ENCODE peak calls at places on chromosomes 3 and 15, in eight cellular contexts. One of them, this sample, is unnamed.
A peak's percentile ranks its signal among the peaks of the same experiment; 100 is the strongest.

GRCh38 chr3:152258448-152259302 is 10.1 kb upstream of the MBNL1 start:
- DNase-seq in Peyer's patch: peak; percentile 27
- DNase-seq in esophagus muscularis mucosa: no peak
- DNase-seq in AG09309: peak; percentile 98
- DNase-seq in cardiac fibroblast: peak; percentile 99
- DNase-seq in heart left ventricle: peak; percentile 30
- DNase-seq in adrenal gland: peak; percentile 77
- DNase-seq in brain microvascular endothelial cell: peak; percentile 98
- DNase-seq in this sample: peak; percentile 100

GRCh38 chr15:57306944-57307411 is 69.3 kb upstream of the CGNL1 start:
- DNase-seq in Peyer's patch: no peak
- DNase-seq in esophagus muscularis mucosa: no peak
- DNase-seq in AG09309: no peak
- DNase-seq in cardiac fibroblast: no peak
- DNase-seq in heart left ventricle: no peak
- DNase-seq in adrenal gland: no peak
- DNase-seq in brain microvascular endothelial cell: no peak
- DNase-seq in this sample: no peak

GRCh38 chr3:142647856-142648255 is 51.7 kb downstream of the PLS1 start:
- DNase-seq in Peyer's patch: no peak
- DNase-seq in esophagus muscularis mucosa: no peak
- DNase-seq in AG09309: no peak
- DNase-seq in cardiac fibroblast: no peak
- DNase-seq in heart left ventricle: no peak
- DNase-seq in adrenal gland: no peak
- DNase-seq in brain microvascular endothelial cell: no peak
- DNase-seq in this sample: no peak

GRCh38 chr3:45923755-45924154 is 19.5 kb upstream of the CXCR6 start:
- DNase-seq in Peyer's patch: no peak
- DNase-seq in esophagus muscularis mucosa: no peak
- DNase-seq in AG09309: no peak
- DNase-seq in cardiac fibroblast: peak; percentile 12
- DNase-seq in heart left ventricle: no peak
- DNase-seq in adrenal gland: no peak
- DNase-seq in brain microvascular endothelial cell: peak; percentile 22
- DNase-seq in this sample: peak; percentile 55

GRCh38 chr3:191363221-191363620 is 32.9 kb upstream of the UTS2B start:
- DNase-seq in Peyer's patch: no peak
- DNase-seq in esophagus muscularis mucosa: no peak
- DNase-seq in AG09309: no peak
- DNase-seq in cardiac fibroblast: no peak
- DNase-seq in heart left ventricle: no peak
- DNase-seq in adrenal gland: no peak
- DNase-seq in brain microvascular endothelial cell: no peak
- DNase-seq in this sample: no peak

GRCh38 chr3:194691481-194692281 is 6.0 kb downstream of the FAM43A start:
- DNase-seq in Peyer's patch: peak; percentile 66
- DNase-seq in esophagus muscularis mucosa: no peak
- DNase-seq in AG09309: no peak
- DNase-seq in cardiac fibroblast: no peak
- DNase-seq in heart left ventricle: no peak
- DNase-seq in adrenal gland: no peak
- DNase-seq in brain microvascular endothelial cell: peak; percentile 38
- DNase-seq in this sample: no peak

GRCh38 chr3:112074616-112075497 is 11.3 kb upstream of the C3orf52 start:
- DNase-seq in Peyer's patch: no peak
- DNase-seq in esophagus muscularis mucosa: no peak
- DNase-seq in AG09309: peak; percentile 63
- DNase-seq in cardiac fibroblast: peak; percentile 86
- DNase-seq in heart left ventricle: no peak
- DNase-seq in adrenal gland: peak; percentile 54
- DNase-seq in brain microvascular endothelial cell: peak; percentile 96
- DNase-seq in this sample: peak; percentile 80

GRCh38 chr3:5047764-5048163 is 68.5 kb downstream of the BHLHE40 start:
- DNase-seq in Peyer's patch: no peak
- DNase-seq in esophagus muscularis mucosa: no peak
- DNase-seq in AG09309: no peak
- DNase-seq in cardiac fibroblast: no peak
- DNase-seq in heart left ventricle: no peak
- DNase-seq in adrenal gland: no peak
- DNase-seq in brain microvascular endothelial cell: no peak
- DNase-seq in this sample: no peak

GRCh38 chr15:43346305-43346704 is 15.9 kb upstream of the LCMT2 start:
- DNase-seq in Peyer's patch: no peak
- DNase-seq in esophagus muscularis mucosa: no peak
- DNase-seq in AG09309: no peak
- DNase-seq in cardiac fibroblast: no peak
- DNase-seq in heart left ventricle: no peak
- DNase-seq in adrenal gland: no peak
- DNase-seq in brain microvascular endothelial cell: no peak
- DNase-seq in this sample: no peak

GRCh38 chr3:193897791-193898190 is 238.2 kb upstream of the HES1 start:
- DNase-seq in Peyer's patch: no peak
- DNase-seq in esophagus muscularis mucosa: no peak
- DNase-seq in AG09309: no peak
- DNase-seq in cardiac fibroblast: no peak
- DNase-seq in heart left ventricle: no peak
- DNase-seq in adrenal gland: no peak
- DNase-seq in brain microvascular endothelial cell: no peak
- DNase-seq in this sample: no peak

GRCh38 chr15:63250312-63250965 is 27.0 kb upstream of the APH1B start:
- DNase-seq in Peyer's patch: no peak
- DNase-seq in esophagus muscularis mucosa: no peak
- DNase-seq in AG09309: peak; percentile 96
- DNase-seq in cardiac fibroblast: peak; percentile 88
- DNase-seq in heart left ventricle: no peak
- DNase-seq in adrenal gland: no peak
- DNase-seq in brain microvascular endothelial cell: peak; percentile 97
- DNase-seq in this sample: peak; percentile 99

GRCh38 chr3:192038726-192039125 is 577.8 kb downstream of the PYDC2 start:
- DNase-seq in Peyer's patch: no peak
- DNase-seq in esophagus muscularis mucosa: no peak
- DNase-seq in AG09309: no peak
- DNase-seq in cardiac fibroblast: no peak
- DNase-seq in heart left ventricle: no peak
- DNase-seq in adrenal gland: peak; percentile 43
- DNase-seq in brain microvascular endothelial cell: no peak
- DNase-seq in this sample: no peak

DNA sequence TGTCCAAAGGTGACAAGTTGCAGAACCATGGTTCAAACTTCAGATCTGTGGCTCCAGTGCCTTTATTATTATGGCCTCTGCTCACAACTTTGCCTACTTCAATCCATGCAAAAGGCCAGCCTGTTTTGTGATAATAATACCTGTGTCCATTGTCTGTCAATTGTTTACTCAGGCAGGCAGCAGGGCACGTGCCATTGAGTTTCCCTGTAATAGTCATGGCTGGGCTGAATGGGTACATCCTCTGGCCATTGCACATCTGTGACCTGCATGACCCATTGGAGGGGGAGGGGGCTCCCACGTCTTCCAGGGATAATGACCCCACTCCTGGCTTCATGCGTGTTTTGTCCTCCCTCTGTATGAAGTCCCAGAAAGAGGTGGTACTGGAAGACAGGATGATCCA is 215.4 kb downstream of the SSR3 start:
- DNase-seq in Peyer's patch: no peak
- DNase-seq in esophagus muscularis mucosa: no peak
- DNase-seq in AG09309: no peak
- DNase-seq in cardiac fibroblast: no peak
- DNase-seq in heart left ventricle: no peak
- DNase-seq in adrenal gland: no peak
- DNase-seq in brain microvascular endothelial cell: no peak
- DNase-seq in this sample: no peak
- TF ChIP-seq CTCF in Peyer's patch: no peak
- TF ChIP-seq CTCF in esophagus muscularis mucosa: no peak
- TF ChIP-seq CTCF in AG09309: no peak
- TF ChIP-seq CTCF in cardiac fibroblast: no peak
- TF ChIP-seq CTCF in heart left ventricle: no peak
- TF ChIP-seq CTCF in adrenal gland: no peak
- TF ChIP-seq CTCF in brain microvascular endothelial cell: no peak
- TF ChIP-seq CTCF in this sample: no peak

GRCh38 chr3:13202744-13203397 is 129.6 kb upstream of the IQSEC1 start:
- DNase-seq in Peyer's patch: no peak
- DNase-seq in esophagus muscularis mucosa: no peak
- DNase-seq in AG09309: no peak
- DNase-seq in cardiac fibroblast: no peak
- DNase-seq in heart left ventricle: no peak
- DNase-seq in adrenal gland: no peak
- DNase-seq in brain microvascular endothelial cell: no peak
- DNase-seq in this sample: no peak
- H3K4me3 ChIP-seq in Peyer's patch: no peak overlapping the region
- H3K4me3 ChIP-seq in esophagus muscularis mucosa: no peak overlapping the region
- H3K4me3 ChIP-seq in AG09309: no peak overlapping the region
- H3K4me3 ChIP-seq in cardiac fibroblast: no peak overlapping the region
- H3K4me3 ChIP-seq in heart left ventricle: no peak overlapping the region
- H3K4me3 ChIP-seq in adrenal gland: no peak overlapping the region
- H3K4me3 ChIP-seq in brain microvascular endothelial cell: no peak overlapping the region
- H3K4me3 ChIP-seq in this sample: no peak overlapping the region

DNA sequence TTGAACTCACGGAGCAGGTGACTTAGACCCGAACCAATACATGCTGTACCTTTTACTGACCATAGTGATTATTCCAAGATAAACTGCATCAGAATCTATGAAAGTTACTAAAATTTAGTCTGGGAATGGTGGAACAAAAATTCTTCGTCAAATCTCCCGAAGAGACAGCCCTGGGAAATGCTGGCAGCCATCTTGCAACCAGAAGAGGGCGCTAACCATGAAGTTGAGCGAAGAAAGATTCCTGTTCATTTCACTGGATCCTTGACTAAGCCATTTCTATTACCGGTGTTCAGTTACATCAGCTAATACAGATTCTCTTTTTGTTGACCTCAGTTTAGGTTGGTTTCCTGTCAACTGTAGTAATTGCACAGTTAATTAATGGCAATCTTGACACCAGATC is 199.6 kb downstream of the SLC9A9 start:
- DNase-seq in Peyer's patch: no peak
- DNase-seq in esophagus muscularis mucosa: no peak
- DNase-seq in AG09309: no peak
- DNase-seq in cardiac fibroblast: no peak
- DNase-seq in heart left ventricle: no peak
- DNase-seq in adrenal gland: no peak
- DNase-seq in brain microvascular endothelial cell: no peak
- DNase-seq in this sample: no peak
- TF ChIP-seq CTCF in Peyer's patch: no peak
- TF ChIP-seq CTCF in esophagus muscularis mucosa: no peak
- TF ChIP-seq CTCF in AG09309: peak; percentile 41
- TF ChIP-seq CTCF in cardiac fibroblast: peak; percentile 33
- TF ChIP-seq CTCF in heart left ventricle: no peak
- TF ChIP-seq CTCF in adrenal gland: no peak
- TF ChIP-seq CTCF in brain microvascular endothelial cell: peak; percentile 45
- TF ChIP-seq CTCF in this sample: peak; percentile 25

DNA sequence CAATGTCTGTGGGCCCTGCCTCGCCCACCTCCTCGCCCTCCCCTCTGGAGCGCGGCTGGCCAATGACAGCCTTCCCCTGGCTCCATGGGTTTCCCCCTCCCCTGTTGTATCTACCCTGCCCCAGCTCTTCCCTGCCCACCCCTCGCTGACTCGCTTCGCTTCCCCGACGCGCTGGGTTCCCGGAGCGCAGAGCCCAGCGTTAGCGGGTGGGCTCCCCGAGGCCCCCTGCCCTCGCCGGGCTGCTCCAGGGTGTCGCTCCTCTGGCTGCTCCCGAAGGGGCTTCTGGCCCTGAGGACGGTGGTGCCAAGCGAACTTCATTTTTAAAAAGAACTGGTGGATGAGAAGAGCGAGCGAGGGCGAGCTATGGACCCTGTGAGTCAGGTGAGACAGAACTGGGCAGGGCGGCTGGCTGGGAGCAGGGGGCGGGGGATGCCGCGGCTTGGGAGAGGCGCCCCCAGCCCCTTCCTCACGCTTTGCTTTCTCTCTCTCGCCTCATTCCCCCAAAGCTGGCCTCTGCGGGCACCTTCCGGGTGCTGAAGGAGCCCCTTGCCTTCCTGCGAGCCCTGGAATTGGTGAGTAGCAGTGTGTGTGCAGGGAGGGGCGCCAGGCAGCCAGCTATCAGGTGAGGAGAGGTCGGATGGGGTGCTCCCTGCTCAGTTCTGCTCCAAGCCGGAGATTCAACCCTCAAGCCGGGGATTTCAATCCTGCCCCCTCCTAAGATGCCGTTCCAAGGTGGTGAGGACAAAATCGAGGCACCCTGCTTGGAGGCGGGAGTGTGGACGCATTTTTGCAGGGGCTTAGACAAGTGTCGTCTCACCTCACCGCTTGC is at the start of gene SYNPR:
- DNase-seq in Peyer's patch: no peak
- DNase-seq in esophagus muscularis mucosa: no peak
- DNase-seq in AG09309: no peak
- DNase-seq in cardiac fibroblast: no peak
- DNase-seq in heart left ventricle: no peak
- DNase-seq in adrenal gland: no peak
- DNase-seq in brain microvascular endothelial cell: no peak
- DNase-seq in this sample: no peak
- H3K4me3 ChIP-seq in Peyer's patch: no peak within 1 kb of the TSS
- H3K4me3 ChIP-seq in esophagus muscularis mucosa: peak within 1 kb of the TSS; percentile 12
- H3K4me3 ChIP-seq in AG09309: no peak within 1 kb of the TSS
- H3K4me3 ChIP-seq in cardiac fibroblast: no peak within 1 kb of the TSS
- H3K4me3 ChIP-seq in heart left ventricle: peak within 1 kb of the TSS; percentile 4
- H3K4me3 ChIP-seq in adrenal gland: no peak within 1 kb of the TSS
- H3K4me3 ChIP-seq in brain microvascular endothelial cell: no peak within 1 kb of the TSS
- H3K4me3 ChIP-seq in this sample: no peak within 1 kb of the TSS

GRCh38 chr15:40785158-40785557 is 15.4 kb downstream of the C15orf62 start:
- DNase-seq in Peyer's patch: no peak
- DNase-seq in esophagus muscularis mucosa: no peak
- DNase-seq in AG09309: no peak
- DNase-seq in cardiac fibroblast: no peak
- DNase-seq in heart left ventricle: no peak
- DNase-seq in adrenal gland: no peak
- DNase-seq in brain microvascular endothelial cell: no peak
- DNase-seq in this sample: no peak
- TF ChIP-seq CTCF in Peyer's patch: no peak
- TF ChIP-seq CTCF in esophagus muscularis mucosa: no peak
- TF ChIP-seq CTCF in AG09309: peak; percentile 3
- TF ChIP-seq CTCF in cardiac fibroblast: no peak
- TF ChIP-seq CTCF in heart left ventricle: no peak
- TF ChIP-seq CTCF in adrenal gland: peak; percentile 47
- TF ChIP-seq CTCF in brain microvascular endothelial cell: no peak
- TF ChIP-seq CTCF in this sample: no peak

GRCh38 chr15:87034886-87035285 is 955.2 kb downstream of the AGBL1 start:
- DNase-seq in Peyer's patch: no peak
- DNase-seq in esophagus muscularis mucosa: no peak
- DNase-seq in AG09309: no peak
- DNase-seq in cardiac fibroblast: no peak
- DNase-seq in heart left ventricle: no peak
- DNase-seq in adrenal gland: no peak
- DNase-seq in brain microvascular endothelial cell: no peak
- DNase-seq in this sample: no peak

GRCh38 chr15:87033056-87033455 is 953.4 kb downstream of the AGBL1 start:
- DNase-seq in Peyer's patch: no peak
- DNase-seq in esophagus muscularis mucosa: no peak
- DNase-seq in AG09309: no peak
- DNase-seq in cardiac fibroblast: peak; percentile 5
- DNase-seq in heart left ventricle: no peak
- DNase-seq in adrenal gland: no peak
- DNase-seq in brain microvascular endothelial cell: peak; percentile 1
- DNase-seq in this sample: no peak

GRCh38 chr15:87038404-87038803 is 958.7 kb downstream of the AGBL1 start:
- DNase-seq in Peyer's patch: no peak
- DNase-seq in esophagus muscularis mucosa: no peak
- DNase-seq in AG09309: no peak
- DNase-seq in cardiac fibroblast: no peak
- DNase-seq in heart left ventricle: no peak
- DNase-seq in adrenal gland: no peak
- DNase-seq in brain microvascular endothelial cell: no peak
- DNase-seq in this sample: peak; percentile 10
- H3K4me3 ChIP-seq in Peyer's patch: no peak overlapping the region
- H3K4me3 ChIP-seq in esophagus muscularis mucosa: no peak overlapping the region
- H3K4me3 ChIP-seq in AG09309: no peak overlapping the region
- H3K4me3 ChIP-seq in cardiac fibroblast: no peak overlapping the region
- H3K4me3 ChIP-seq in heart left ventricle: no peak overlapping the region
- H3K4me3 ChIP-seq in adrenal gland: no peak overlapping the region
- H3K4me3 ChIP-seq in brain microvascular endothelial cell: no peak overlapping the region
- H3K4me3 ChIP-seq in this sample: no peak overlapping the region

GRCh38 chr15:69064649-69065048 is 50.2 kb downstream of the NOX5 start:
- DNase-seq in Peyer's patch: no peak
- DNase-seq in esophagus muscularis mucosa: no peak
- DNase-seq in AG09309: no peak
- DNase-seq in cardiac fibroblast: no peak
- DNase-seq in heart left ventricle: no peak
- DNase-seq in adrenal gland: no peak
- DNase-seq in brain microvascular endothelial cell: no peak
- DNase-seq in this sample: no peak
- TF ChIP-seq CTCF in Peyer's patch: no peak
- TF ChIP-seq CTCF in esophagus muscularis mucosa: no peak
- TF ChIP-seq CTCF in AG09309: no peak
- TF ChIP-seq CTCF in cardiac fibroblast: no peak
- TF ChIP-seq CTCF in heart left ventricle: no peak
- TF ChIP-seq CTCF in adrenal gland: no peak
- TF ChIP-seq CTCF in brain microvascular endothelial cell: peak; percentile 13
- TF ChIP-seq CTCF in this sample: no peak